ENCODE peak calls at places on chromosomes 3 and 15, in five cellular contexts. One of them, this sample, is unnamed.

GRCh38 chr3:84692261-84692660 is 266.5 kb upstream of the CADM2 start:
- DNase-seq in uterus: no peak
- DNase-seq in tibial artery: no peak
- DNase-seq in body of pancreas: no peak
- DNase-seq in kidney: no peak
- DNase-seq in this sample: no peak

GRCh38 chr3:48240000-48240710 is 749 bp upstream of the ZNF589 start:
- DNase-seq in uterus: no peak
- DNase-seq in tibial artery: peak; percentile 42
- DNase-seq in kidney: no peak
- DNase-seq in body of pancreas: no peak
- DNase-seq in this sample: peak; percentile 47

GRCh38 chr3:110528305-110529121 is 543.1 kb upstream of the NECTIN3 start:
- DNase-seq in uterus: no peak
- DNase-seq in tibial artery: no peak
- DNase-seq in kidney: no peak
- DNase-seq in body of pancreas: no peak
- DNase-seq in this sample: no peak

GRCh38 chr3:133277813-133278212 is 122.0 kb upstream of the BFSP2 start:
- DNase-seq in uterus: no peak
- DNase-seq in tibial artery: no peak
- DNase-seq in kidney: no peak
- DNase-seq in body of pancreas: no peak
- DNase-seq in this sample: no peak

GRCh38 chr3:44890258-44890657 is 15.8 kb downstream of the TGM4 start:
- DNase-seq in body of pancreas: no peak
- DNase-seq in kidney: no peak
- DNase-seq in tibial artery: no peak
- DNase-seq in uterus: no peak
- DNase-seq in this sample: no peak

GRCh38 chr3:43497905-43498365 is 123.9 kb downstream of the ANO10 start:
- DNase-seq in kidney: no peak
- DNase-seq in body of pancreas: no peak
- DNase-seq in uterus: no peak
- DNase-seq in tibial artery: no peak
- DNase-seq in this sample: no peak

GRCh38 chr3:128011140-128011539 is 41.1 kb upstream of the SEC61A1 start:
- DNase-seq in tibial artery: no peak
- DNase-seq in body of pancreas: peak; percentile 82
- DNase-seq in uterus: no peak
- DNase-seq in kidney: no peak
- DNase-seq in this sample: no peak

GRCh38 chr15:87949934-87950298 is 306.6 kb downstream of the NTRK3 start:
- DNase-seq in tibial artery: peak; percentile 86
- DNase-seq in body of pancreas: no peak
- DNase-seq in uterus: no peak
- DNase-seq in kidney: no peak
- DNase-seq in this sample: no peak

GRCh38 chr3:48702320-48702921 is 14.6 kb downstream of the IP6K2 start:
- DNase-seq in body of pancreas: no peak
- DNase-seq in tibial artery: no peak
- DNase-seq in kidney: no peak
- DNase-seq in uterus: no peak
- DNase-seq in this sample: no peak

GRCh38 chr15:74156678-74157411 is 16.7 kb upstream of the ISLR start:
- DNase-seq in uterus: no peak
- DNase-seq in tibial artery: peak; percentile 84
- DNase-seq in kidney: no peak
- DNase-seq in body of pancreas: no peak
- DNase-seq in this sample: peak; percentile 80

GRCh38 chr3:143170043-143170442 is 50.5 kb downstream of the CHST2 start:
- DNase-seq in tibial artery: no peak
- DNase-seq in kidney: no peak
- DNase-seq in body of pancreas: no peak
- DNase-seq in uterus: no peak
- DNase-seq in this sample: no peak

GRCh38 chr15:53446376-53446775 is 313.1 kb downstream of the WDR72 start:
- DNase-seq in kidney: no peak
- DNase-seq in uterus: no peak
- DNase-seq in tibial artery: no peak
- DNase-seq in body of pancreas: peak; percentile 47
- DNase-seq in this sample: no peak

GRCh38 chr3:143644370-143645089 is 203.7 kb downstream of the SLC9A9 start:
- DNase-seq in tibial artery: no peak
- DNase-seq in uterus: peak; percentile 20
- DNase-seq in body of pancreas: peak; percentile 27
- DNase-seq in kidney: no peak
- DNase-seq in this sample: peak; percentile 64

GRCh38 chr3:18740631-18741583 is 315.8 kb upstream of the SATB1 start:
- DNase-seq in uterus: no peak
- DNase-seq in body of pancreas: no peak
- DNase-seq in kidney: no peak
- DNase-seq in tibial artery: no peak
- DNase-seq in this sample: no peak

GRCh38 chr15:57962887-57963286 is 102.6 kb downstream of the ALDH1A2 start:
- DNase-seq in body of pancreas: no peak
- DNase-seq in uterus: no peak
- DNase-seq in kidney: no peak
- DNase-seq in tibial artery: no peak
- DNase-seq in this sample: no peak

GRCh38 chr3:110021659-110022058 is 684.3 kb upstream of the DPPA4 start:
- DNase-seq in body of pancreas: no peak
- DNase-seq in uterus: no peak
- DNase-seq in tibial artery: no peak
- DNase-seq in kidney: no peak
- DNase-seq in this sample: no peak

GRCh38 chr3:187742351-187743171 is 2.7 kb downstream of the BCL6 start:
- DNase-seq in kidney: no peak
- DNase-seq in tibial artery: no peak
- DNase-seq in uterus: peak; percentile 81
- DNase-seq in body of pancreas: peak; percentile 44
- DNase-seq in this sample: no peak

GRCh38 chr3:138448631-138449030 is 14.2 kb downstream of the ESYT3 start:
- DNase-seq in body of pancreas: no peak
- DNase-seq in kidney: no peak
- DNase-seq in tibial artery: no peak
- DNase-seq in uterus: peak; percentile 1
- DNase-seq in this sample: no peak

GRCh38 chr15:64897345-64897985 is 14.2 kb upstream of the ANKDD1A start:
- DNase-seq in kidney: peak; percentile 84
- DNase-seq in uterus: peak; percentile 64
- DNase-seq in tibial artery: peak; percentile 90
- DNase-seq in body of pancreas: no peak
- DNase-seq in this sample: peak; percentile 48

GRCh38 chr3:25831578-25831977 is 41.7 kb downstream of the OXSM start:
- DNase-seq in body of pancreas: no peak
- DNase-seq in kidney: no peak
- DNase-seq in uterus: no peak
- DNase-seq in tibial artery: no peak
- DNase-seq in this sample: no peak

GRCh38 chr3:40782086-40782721 is 257.4 kb downstream of the ZNF621 start:
- DNase-seq in kidney: no peak
- DNase-seq in uterus: no peak
- DNase-seq in body of pancreas: no peak
- DNase-seq in tibial artery: no peak
- DNase-seq in this sample: no peak

GRCh38 chr3:16317561-16317945 is 52.5 kb downstream of the OXNAD1 start:
- DNase-seq in uterus: no peak
- DNase-seq in tibial artery: no peak
- DNase-seq in body of pancreas: no peak
- DNase-seq in kidney: no peak
- DNase-seq in this sample: no peak

GRCh38 chr3:119697394-119697793 is 5.4 kb upstream of the CFAP91 start:
- DNase-seq in body of pancreas: no peak
- DNase-seq in kidney: no peak
- DNase-seq in uterus: no peak
- DNase-seq in tibial artery: no peak
- DNase-seq in this sample: no peak

GRCh38 chr15:76991048-76991447 is 3.9 kb upstream of the PSTPIP1 start:
- DNase-seq in kidney: peak; percentile 68
- DNase-seq in tibial artery: peak; percentile 68
- DNase-seq in body of pancreas: peak; percentile 38
- DNase-seq in uterus: no peak
- DNase-seq in this sample: no peak

GRCh38 chr3:150545419-150546225 is 674 bp downstream of the SERP1 start:
- DNase-seq in uterus: peak; percentile 40
- DNase-seq in tibial artery: peak; percentile 68
- DNase-seq in kidney: peak; percentile 91
- DNase-seq in body of pancreas: peak; percentile 45
- DNase-seq in this sample: no peak

GRCh38 chr15:70083423-70083822 is 14.3 kb downstream of the TLE3 start:
- DNase-seq in uterus: no peak
- DNase-seq in kidney: no peak
- DNase-seq in body of pancreas: no peak
- DNase-seq in tibial artery: no peak
- DNase-seq in this sample: no peak
- H3K36me3 ChIP-seq in uterus: no peaks in the 10 kb centered on the region
- H3K36me3 ChIP-seq in kidney: peaks cover 25% of the 10 kb centered on the region
- H3K36me3 ChIP-seq in body of pancreas: peaks cover 9% of the 10 kb centered on the region
- H3K36me3 ChIP-seq in tibial artery: peaks cover 5% of the 10 kb centered on the region
- H3K36me3 ChIP-seq in this sample: peaks cover 36% of the 10 kb centered on the region

GRCh38 chr15:42591238-42591936 is 16.0 kb downstream of the STARD9 start:
- DNase-seq in tibial artery: no peak
- DNase-seq in body of pancreas: no peak
- DNase-seq in kidney: no peak
- DNase-seq in uterus: no peak
- DNase-seq in this sample: no peak
- TF ChIP-seq CTCF in tibial artery: peak; percentile 36
- TF ChIP-seq CTCF in body of pancreas: peak; percentile 54
- TF ChIP-seq CTCF in kidney: peak; percentile 43
- TF ChIP-seq CTCF in uterus: no peak
- TF ChIP-seq CTCF in this sample: peak; percentile 42

DNA sequence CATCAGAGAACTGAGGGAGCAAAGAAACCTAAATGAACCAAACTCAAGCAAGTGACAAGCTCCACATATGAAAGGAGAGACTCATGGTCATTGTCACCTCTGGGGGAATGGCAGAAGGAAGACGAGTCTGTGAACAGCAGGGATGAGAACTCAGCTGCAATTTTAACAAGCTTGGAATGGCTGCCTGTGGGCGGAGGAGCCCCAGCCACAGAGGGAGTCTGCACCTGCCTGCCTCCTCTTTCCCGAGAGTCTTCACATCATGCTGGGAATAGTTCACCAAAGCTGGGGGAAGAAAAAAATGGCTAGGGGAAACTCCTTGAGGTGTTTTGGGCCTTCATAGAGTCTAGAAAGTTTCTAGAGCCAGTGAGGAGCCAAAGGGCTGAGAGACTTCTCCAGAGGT is 21.3 kb upstream of the BHLHE40 start:
- DNase-seq in body of pancreas: no peak
- DNase-seq in tibial artery: no peak
- DNase-seq in kidney: no peak
- DNase-seq in uterus: no peak
- DNase-seq in this sample: no peak
- H3K27ac ChIP-seq in body of pancreas: no peak overlapping the region
- H3K27ac ChIP-seq in tibial artery: no peak overlapping the region
- H3K27ac ChIP-seq in kidney: no peak overlapping the region
- H3K27ac ChIP-seq in uterus: no peak overlapping the region
- H3K27ac ChIP-seq in this sample: no peak overlapping the region

DNA sequence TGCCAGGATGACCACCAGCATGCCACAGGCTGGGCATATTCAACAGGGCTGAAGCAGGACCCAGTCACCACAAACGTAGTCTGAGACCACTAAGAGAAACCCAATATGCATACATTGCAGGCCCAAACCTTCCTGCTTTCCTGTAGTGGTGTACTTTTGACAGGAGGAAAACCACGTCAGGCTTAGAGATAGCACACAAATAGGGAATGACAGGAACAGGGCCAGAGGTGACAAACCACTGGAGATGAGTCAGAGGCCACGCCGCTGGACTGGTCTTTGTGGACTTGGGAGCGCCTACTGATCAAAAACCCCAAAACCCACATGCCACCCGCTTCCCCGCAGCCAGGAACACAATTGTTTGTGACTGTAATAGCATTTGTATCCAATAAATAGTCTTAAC is 3.6 kb upstream of the EFCAB12 start:
- DNase-seq in tibial artery: no peak
- DNase-seq in body of pancreas: no peak
- DNase-seq in uterus: no peak
- DNase-seq in kidney: no peak
- DNase-seq in this sample: no peak
- H3K36me3 ChIP-seq in tibial artery: peaks cover 27% of the 10 kb centered on the region
- H3K36me3 ChIP-seq in body of pancreas: peaks cover 22% of the 10 kb centered on the region
- H3K36me3 ChIP-seq in uterus: no peaks in the 10 kb centered on the region
- H3K36me3 ChIP-seq in kidney: peaks cover 36% of the 10 kb centered on the region
- H3K36me3 ChIP-seq in this sample: peaks cover 56% of the 10 kb centered on the region

GRCh38 chr15:69160976-69161877 is 792 bp downstream of the GLCE start:
- DNase-seq in kidney: peak; percentile 80
- DNase-seq in tibial artery: peak; percentile 70
- DNase-seq in body of pancreas: peak; percentile 35
- DNase-seq in uterus: peak; percentile 26
- DNase-seq in this sample: no peak
- TF ChIP-seq CTCF in kidney: no peak
- TF ChIP-seq CTCF in tibial artery: no peak
- TF ChIP-seq CTCF in body of pancreas: no peak
- TF ChIP-seq CTCF in uterus: no peak
- TF ChIP-seq CTCF in this sample: peak; percentile 24

DNA sequence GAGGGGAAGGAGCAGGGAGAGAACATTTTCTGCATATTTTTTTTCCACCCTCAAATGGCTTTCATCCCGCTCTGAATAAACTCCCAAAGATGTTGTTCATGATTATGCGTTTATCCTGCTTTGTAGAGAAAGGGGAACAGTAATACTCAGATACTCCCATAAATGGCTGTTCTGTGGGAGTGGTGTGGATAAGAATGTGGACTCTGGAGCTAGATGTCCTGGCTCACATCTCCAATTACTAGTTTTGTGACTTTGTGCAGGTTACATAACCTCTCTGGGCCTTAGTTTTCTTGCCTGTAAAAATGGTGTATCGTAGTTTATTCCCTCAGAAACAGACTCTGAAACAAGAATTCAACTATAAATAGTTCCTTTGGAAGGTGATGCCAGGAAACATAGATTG is 395.4 kb upstream of the SUCLG2 start:
- DNase-seq in kidney: no peak
- DNase-seq in tibial artery: no peak
- DNase-seq in body of pancreas: no peak
- DNase-seq in uterus: no peak
- DNase-seq in this sample: no peak
- H3K27ac ChIP-seq in kidney: no peak overlapping the region
- H3K27ac ChIP-seq in tibial artery: no peak overlapping the region
- H3K27ac ChIP-seq in body of pancreas: no peak overlapping the region
- H3K27ac ChIP-seq in uterus: no peak overlapping the region
- H3K27ac ChIP-seq in this sample: no peak overlapping the region